ENCODE peak calls at places on chromosomes 13 and 19, in eight cellular contexts. One of them, this sample, is unnamed.

GRCh38 chr19:34120846-34121639 is 51.3 kb upstream of the LSM14A start:
- DNase-seq in uterus: no peak
- DNase-seq in CD4-positive, CD25-positive, alpha-beta regulatory T cell: peak; percentile 5
- DNase-seq in esophagus muscularis mucosa: no peak
- DNase-seq in tibial artery: no peak
- DNase-seq in thoracic aorta: no peak
- DNase-seq in upper lobe of left lung: no peak
- DNase-seq in small intestine: peak; percentile 17
- DNase-seq in this sample: peak; percentile 74

GRCh38 chr19:39237200-39238184 is 7.3 kb downstream of the IFNL3 start:
- DNase-seq in uterus: no peak
- DNase-seq in CD4-positive, CD25-positive, alpha-beta regulatory T cell: no peak
- DNase-seq in esophagus muscularis mucosa: no peak
- DNase-seq in tibial artery: no peak
- DNase-seq in thoracic aorta: no peak
- DNase-seq in upper lobe of left lung: peak; percentile 90
- DNase-seq in small intestine: peak; percentile 82
- DNase-seq in this sample: peak; percentile 65

GRCh38 chr19:46113726-46114125 is 10.8 kb downstream of the IGFL3 start:
- DNase-seq in uterus: no peak
- DNase-seq in CD4-positive, CD25-positive, alpha-beta regulatory T cell: no peak
- DNase-seq in esophagus muscularis mucosa: no peak
- DNase-seq in tibial artery: no peak
- DNase-seq in thoracic aorta: no peak
- DNase-seq in upper lobe of left lung: no peak
- DNase-seq in small intestine: no peak
- DNase-seq in this sample: no peak

GRCh38 chr19:45251452-45252354 is 632 bp downstream of the MARK4 start:
- DNase-seq in uterus: no peak
- DNase-seq in CD4-positive, CD25-positive, alpha-beta regulatory T cell: no peak
- DNase-seq in esophagus muscularis mucosa: no peak
- DNase-seq in tibial artery: no peak
- DNase-seq in thoracic aorta: no peak
- DNase-seq in upper lobe of left lung: peak; percentile 85
- DNase-seq in small intestine: no peak
- DNase-seq in this sample: no peak

GRCh38 chr13:33057019-33057785 is 41.0 kb downstream of the KL start:
- DNase-seq in uterus: no peak
- DNase-seq in CD4-positive, CD25-positive, alpha-beta regulatory T cell: no peak
- DNase-seq in esophagus muscularis mucosa: no peak
- DNase-seq in tibial artery: peak; percentile 26
- DNase-seq in thoracic aorta: no peak
- DNase-seq in upper lobe of left lung: no peak
- DNase-seq in small intestine: peak; percentile 16
- DNase-seq in this sample: peak; percentile 17

GRCh38 chr13:29920018-29920643 is 69.7 kb upstream of the UBL3 start:
- DNase-seq in uterus: no peak
- DNase-seq in CD4-positive, CD25-positive, alpha-beta regulatory T cell: no peak
- DNase-seq in esophagus muscularis mucosa: no peak
- DNase-seq in tibial artery: no peak
- DNase-seq in thoracic aorta: no peak
- DNase-seq in upper lobe of left lung: no peak
- DNase-seq in small intestine: peak; percentile 70
- DNase-seq in this sample: no peak

GRCh38 chr13:99327133-99327532 is 19.9 kb upstream of the GPR183 start:
- DNase-seq in uterus: no peak
- DNase-seq in CD4-positive, CD25-positive, alpha-beta regulatory T cell: no peak
- DNase-seq in esophagus muscularis mucosa: no peak
- DNase-seq in tibial artery: no peak
- DNase-seq in thoracic aorta: no peak
- DNase-seq in upper lobe of left lung: no peak
- DNase-seq in small intestine: no peak
- DNase-seq in this sample: no peak

GRCh38 chr19:18496167-18496979 is 25.5 kb downstream of the ELL start:
- DNase-seq in uterus: no peak
- DNase-seq in CD4-positive, CD25-positive, alpha-beta regulatory T cell: peak; percentile 36
- DNase-seq in esophagus muscularis mucosa: no peak
- DNase-seq in tibial artery: no peak
- DNase-seq in thoracic aorta: no peak
- DNase-seq in upper lobe of left lung: no peak
- DNase-seq in small intestine: peak; percentile 65
- DNase-seq in this sample: no peak

GRCh38 chr13:40096357-40096911 is 441.0 kb downstream of the COG6 start:
- DNase-seq in uterus: no peak
- DNase-seq in CD4-positive, CD25-positive, alpha-beta regulatory T cell: no peak
- DNase-seq in esophagus muscularis mucosa: no peak
- DNase-seq in tibial artery: no peak
- DNase-seq in thoracic aorta: no peak
- DNase-seq in upper lobe of left lung: no peak
- DNase-seq in small intestine: peak; percentile 26
- DNase-seq in this sample: no peak

DNA sequence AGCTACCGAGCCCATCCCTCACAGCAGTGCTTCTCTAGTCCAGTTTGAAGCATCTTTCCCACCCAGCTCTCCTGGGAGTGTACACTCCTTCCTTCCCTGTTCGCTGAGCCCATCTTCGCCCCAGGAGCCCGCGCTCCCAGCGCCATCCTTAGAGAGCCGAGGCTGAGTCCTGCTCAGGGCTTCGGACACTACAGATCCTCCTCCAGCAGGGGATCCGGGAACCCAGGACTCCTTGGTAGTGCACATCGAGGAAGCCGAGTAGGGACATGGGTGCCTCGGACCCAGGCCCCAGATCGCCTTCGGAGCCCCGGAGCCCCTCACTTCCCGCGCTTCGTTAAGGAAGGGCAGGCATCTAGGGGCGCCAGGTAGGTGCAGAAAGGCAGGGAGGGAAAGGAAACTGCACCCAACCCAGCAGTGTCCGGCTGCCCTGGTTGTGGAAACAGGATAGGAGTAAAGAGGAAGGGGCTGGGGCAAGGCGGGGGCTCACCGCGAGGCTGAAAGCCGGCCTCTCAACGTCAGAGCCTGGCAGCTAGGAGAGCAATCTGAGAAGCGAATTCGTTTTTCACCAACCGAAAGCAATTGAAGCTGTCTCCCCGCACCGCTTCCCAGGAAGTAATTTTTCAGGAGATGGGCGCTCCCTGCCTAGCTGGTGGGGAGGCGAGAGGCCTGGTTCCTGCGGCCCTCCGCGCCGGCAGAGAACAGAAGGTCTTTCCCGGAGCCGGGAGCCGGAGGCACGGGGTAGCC is 1.0 kb downstream of the PDX1 start:
- DNase-seq in uterus: no peak
- DNase-seq in CD4-positive, CD25-positive, alpha-beta regulatory T cell: no peak
- DNase-seq in esophagus muscularis mucosa: no peak
- DNase-seq in tibial artery: no peak
- DNase-seq in thoracic aorta: no peak
- DNase-seq in upper lobe of left lung: peak; percentile 80
- DNase-seq in small intestine: peak; percentile 44
- DNase-seq in this sample: no peak
- H3K4me3 ChIP-seq in uterus: peak overlapping the region; percentile 9
- H3K4me3 ChIP-seq in CD4-positive, CD25-positive, alpha-beta regulatory T cell: no peak overlapping the region
- H3K4me3 ChIP-seq in esophagus muscularis mucosa: peak overlapping the region; percentile 41
- H3K4me3 ChIP-seq in tibial artery: peak overlapping the region; percentile 38
- H3K4me3 ChIP-seq in thoracic aorta: peak overlapping the region; percentile 67
- H3K4me3 ChIP-seq in upper lobe of left lung: peak overlapping the region; percentile 41
- H3K4me3 ChIP-seq in small intestine: peak overlapping the region; percentile 76
- H3K4me3 ChIP-seq in this sample: peak overlapping the region; percentile 48

GRCh38 chr13:23903906-23904280 is 6.6 kb upstream of the C1QTNF9B start:
- DNase-seq in uterus: no peak
- DNase-seq in CD4-positive, CD25-positive, alpha-beta regulatory T cell: no peak
- DNase-seq in esophagus muscularis mucosa: no peak
- DNase-seq in tibial artery: no peak
- DNase-seq in thoracic aorta: no peak
- DNase-seq in upper lobe of left lung: no peak
- DNase-seq in small intestine: no peak
- DNase-seq in this sample: no peak
- H3K4me3 ChIP-seq in uterus: no peak overlapping the region
- H3K4me3 ChIP-seq in CD4-positive, CD25-positive, alpha-beta regulatory T cell: no peak overlapping the region
- H3K4me3 ChIP-seq in esophagus muscularis mucosa: no peak overlapping the region
- H3K4me3 ChIP-seq in tibial artery: no peak overlapping the region
- H3K4me3 ChIP-seq in thoracic aorta: peak overlapping the region; percentile 39
- H3K4me3 ChIP-seq in upper lobe of left lung: no peak overlapping the region
- H3K4me3 ChIP-seq in small intestine: no peak overlapping the region
- H3K4me3 ChIP-seq in this sample: no peak overlapping the region

GRCh38 chr19:1177322-1178114 is 3.5 kb upstream of the SBNO2 start:
- DNase-seq in uterus: no peak
- DNase-seq in CD4-positive, CD25-positive, alpha-beta regulatory T cell: no peak
- DNase-seq in esophagus muscularis mucosa: no peak
- DNase-seq in tibial artery: peak; percentile 68
- DNase-seq in thoracic aorta: no peak
- DNase-seq in upper lobe of left lung: peak; percentile 83
- DNase-seq in small intestine: no peak
- DNase-seq in this sample: no peak
- H3K4me3 ChIP-seq in uterus: no peak overlapping the region
- H3K4me3 ChIP-seq in CD4-positive, CD25-positive, alpha-beta regulatory T cell: no peak overlapping the region
- H3K4me3 ChIP-seq in esophagus muscularis mucosa: no peak overlapping the region
- H3K4me3 ChIP-seq in tibial artery: no peak overlapping the region
- H3K4me3 ChIP-seq in thoracic aorta: peak overlapping the region; percentile 33
- H3K4me3 ChIP-seq in upper lobe of left lung: no peak overlapping the region
- H3K4me3 ChIP-seq in small intestine: no peak overlapping the region
- H3K4me3 ChIP-seq in this sample: no peak overlapping the region

DNA sequence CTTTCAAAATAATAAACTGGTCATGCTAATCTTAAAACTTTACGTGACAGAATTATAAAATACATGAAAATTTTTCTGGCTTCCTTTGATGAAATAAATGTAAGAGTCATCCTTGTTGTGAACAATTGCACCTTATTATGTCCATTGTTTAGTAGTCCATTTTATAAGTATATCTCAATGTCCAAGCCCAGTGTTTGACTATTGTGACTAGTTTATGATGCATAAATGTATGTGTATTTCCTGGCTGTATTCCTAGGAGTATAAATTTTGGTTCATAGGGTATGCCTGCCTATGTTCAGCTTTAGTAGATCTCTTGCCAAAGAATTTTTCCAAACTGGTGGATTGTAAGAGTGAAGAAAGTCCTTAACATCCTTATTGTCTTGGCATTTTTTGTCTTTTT is 2895.5 kb upstream of the PCDH20 start:
- DNase-seq in uterus: no peak
- DNase-seq in CD4-positive, CD25-positive, alpha-beta regulatory T cell: no peak
- DNase-seq in esophagus muscularis mucosa: no peak
- DNase-seq in tibial artery: no peak
- DNase-seq in thoracic aorta: no peak
- DNase-seq in upper lobe of left lung: no peak
- DNase-seq in small intestine: no peak
- DNase-seq in this sample: no peak
- H3K4me3 ChIP-seq in uterus: no peak overlapping the region
- H3K4me3 ChIP-seq in CD4-positive, CD25-positive, alpha-beta regulatory T cell: no peak overlapping the region
- H3K4me3 ChIP-seq in esophagus muscularis mucosa: no peak overlapping the region
- H3K4me3 ChIP-seq in tibial artery: no peak overlapping the region
- H3K4me3 ChIP-seq in thoracic aorta: no peak overlapping the region
- H3K4me3 ChIP-seq in upper lobe of left lung: no peak overlapping the region
- H3K4me3 ChIP-seq in small intestine: no peak overlapping the region
- H3K4me3 ChIP-seq in this sample: no peak overlapping the region

GRCh38 chr13:87671031-87671823 is at the start of gene SLITRK5:
- DNase-seq in uterus: no peak
- DNase-seq in CD4-positive, CD25-positive, alpha-beta regulatory T cell: no peak
- DNase-seq in esophagus muscularis mucosa: peak; percentile 93
- DNase-seq in tibial artery: peak; percentile 64
- DNase-seq in thoracic aorta: no peak
- DNase-seq in upper lobe of left lung: peak; percentile 93
- DNase-seq in small intestine: peak; percentile 32
- DNase-seq in this sample: peak; percentile 28
- H3K4me3 ChIP-seq in uterus: peak within 1 kb of the TSS; percentile 29
- H3K4me3 ChIP-seq in CD4-positive, CD25-positive, alpha-beta regulatory T cell: no peak within 1 kb of the TSS
- H3K4me3 ChIP-seq in esophagus muscularis mucosa: peak within 1 kb of the TSS; percentile 58
- H3K4me3 ChIP-seq in tibial artery: peak within 1 kb of the TSS; percentile 38
- H3K4me3 ChIP-seq in thoracic aorta: peak within 1 kb of the TSS; percentile 67
- H3K4me3 ChIP-seq in upper lobe of left lung: peak within 1 kb of the TSS; percentile 52
- H3K4me3 ChIP-seq in small intestine: peak within 1 kb of the TSS; percentile 20
- H3K4me3 ChIP-seq in this sample: peak within 1 kb of the TSS; percentile 42

GRCh38 chr13:108780706-108781105 is 151.3 kb downstream of the MYO16 start:
- DNase-seq in uterus: no peak
- DNase-seq in CD4-positive, CD25-positive, alpha-beta regulatory T cell: no peak
- DNase-seq in esophagus muscularis mucosa: no peak
- DNase-seq in tibial artery: no peak
- DNase-seq in thoracic aorta: no peak
- DNase-seq in upper lobe of left lung: no peak
- DNase-seq in small intestine: no peak
- DNase-seq in this sample: no peak

GRCh38 chr13:108777421-108778420 is 148.3 kb downstream of the MYO16 start:
- DNase-seq in uterus: no peak
- DNase-seq in CD4-positive, CD25-positive, alpha-beta regulatory T cell: no peak
- DNase-seq in esophagus muscularis mucosa: no peak
- DNase-seq in tibial artery: no peak
- DNase-seq in thoracic aorta: no peak
- DNase-seq in upper lobe of left lung: no peak
- DNase-seq in small intestine: no peak
- DNase-seq in this sample: no peak

GRCh38 chr13:108779308-108779707 is 149.9 kb downstream of the MYO16 start:
- DNase-seq in uterus: no peak
- DNase-seq in CD4-positive, CD25-positive, alpha-beta regulatory T cell: no peak
- DNase-seq in esophagus muscularis mucosa: no peak
- DNase-seq in tibial artery: no peak
- DNase-seq in thoracic aorta: no peak
- DNase-seq in upper lobe of left lung: no peak
- DNase-seq in small intestine: no peak
- DNase-seq in this sample: no peak

DNA sequence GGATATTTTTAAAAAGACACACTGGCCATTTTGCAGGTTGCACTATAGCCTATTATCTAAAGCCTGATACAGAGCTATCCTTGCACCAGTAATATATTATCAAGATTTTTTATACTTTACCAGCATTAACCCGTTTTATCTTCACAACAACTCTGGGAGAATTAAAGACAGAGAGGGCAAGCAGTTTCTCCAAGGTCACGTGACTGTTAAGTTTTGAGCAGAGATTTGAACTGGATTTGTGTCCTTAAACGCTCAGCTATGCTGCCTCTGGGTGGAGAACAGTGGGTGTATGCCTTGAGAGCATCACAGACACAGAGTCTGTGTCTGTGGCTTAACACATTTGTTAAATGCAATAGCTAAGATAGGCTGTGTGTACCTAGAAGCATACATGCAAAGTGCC is 147.2 kb downstream of the MYO16 start:
- DNase-seq in uterus: no peak
- DNase-seq in CD4-positive, CD25-positive, alpha-beta regulatory T cell: no peak
- DNase-seq in esophagus muscularis mucosa: no peak
- DNase-seq in tibial artery: no peak
- DNase-seq in thoracic aorta: no peak
- DNase-seq in upper lobe of left lung: no peak
- DNase-seq in small intestine: no peak
- DNase-seq in this sample: no peak
- H3K4me3 ChIP-seq in uterus: no peak overlapping the region
- H3K4me3 ChIP-seq in CD4-positive, CD25-positive, alpha-beta regulatory T cell: no peak overlapping the region
- H3K4me3 ChIP-seq in esophagus muscularis mucosa: no peak overlapping the region
- H3K4me3 ChIP-seq in tibial artery: no peak overlapping the region
- H3K4me3 ChIP-seq in thoracic aorta: no peak overlapping the region
- H3K4me3 ChIP-seq in upper lobe of left lung: no peak overlapping the region
- H3K4me3 ChIP-seq in small intestine: no peak overlapping the region
- H3K4me3 ChIP-seq in this sample: no peak overlapping the region